ENCODE peak calls at places on chromosomes 1 and 21, in nine cellular contexts. S, L, X, T, Q, Z, O, W and D are unnamed samples.

GRCh38 chr1:168091720-168092119 is 45.0 kb downstream of the GPR161 start:
- DNase-seq in S (no peak), L (no peak), X (no peak), T (no peak), Q (no peak), Z (no peak), O (no peak), W (no peak), D (no peak)

GRCh38 chr1:169941982-169942830 is 48.5 kb upstream of the SCYL3 start:
- DNase-seq in S (no peak), L (no peak), X (no peak), T (no peak), Q (no peak), Z (no peak), O (no peak), W (no peak), D (no peak)

GRCh38 chr21:37787456-37787855 is 128.8 kb downstream of the KCNJ6 start:
- DNase-seq in S (no peak), L (no peak), X (peak), T (no peak), Q (no peak), Z (no peak), O (no peak), W (no peak), D (no peak)

GRCh38 chr1:67559222-67559700 is 125.7 kb upstream of the GADD45A start:
- DNase-seq in S (peak), L (peak), X (no peak), T (no peak), Q (peak), Z (no peak), O (no peak), W (peak), D (no peak)

GRCh38 chr1:40530735-40531380 is 579 bp upstream of the ZNF684 start:
- DNase-seq in S (peak), L (no peak), X (peak), T (no peak), Q (no peak), Z (peak), O (no peak), W (no peak), D (no peak)

GRCh38 chr1:203268901-203269653 is 36.2 kb upstream of the BTG2 start:
- DNase-seq in S (peak), L (peak), X (peak), T (no peak), Q (no peak), Z (no peak), O (peak), W (peak), D (no peak)

GRCh38 chr1:61741682-61742619 is at the start of gene PATJ:
- DNase-seq in S (peak), L (peak), X (peak), T (peak), Q (peak), Z (peak), O (peak), W (peak), D (peak)

GRCh38 chr1:99766378-99766800 is at the start of gene FRRS1:
- DNase-seq in S (peak), L (peak), X (peak), T (peak), Q (peak), Z (peak), O (peak), W (peak), D (no peak)

GRCh38 chr1:16218014-16218673 is 5.7 kb upstream of the ARHGEF19 start:
- DNase-seq in S (no peak), L (no peak), X (no peak), T (no peak), Q (no peak), Z (no peak), O (no peak), W (no peak), D (no peak)

GRCh38 chr1:31753623-31754349 is 10.4 kb downstream of the ADGRB2 start:
- DNase-seq in S (no peak), L (no peak), X (peak), T (no peak), Q (peak), Z (no peak), O (no peak), W (peak), D (no peak)

GRCh38 chr1:215083408-215083961 is 948 bp downstream of the KCNK2 start:
- DNase-seq in S (peak), L (peak), X (no peak), T (peak), Q (no peak), Z (no peak), O (peak), W (peak), D (peak)

GRCh38 chr1:153610334-153611023 is 2.5 kb downstream of the S100A16 start:
- DNase-seq in S (no peak), L (no peak), X (no peak), T (no peak), Q (no peak), Z (no peak), O (no peak), W (no peak), D (no peak)

GRCh38 chr21:39602076-39602689 is 10.6 kb upstream of the B3GALT5 start:
- DNase-seq in S (no peak), L (no peak), X (no peak), T (no peak), Q (no peak), Z (no peak), O (no peak), W (no peak), D (no peak)

GRCh38 chr1:9473032-9473792 is 66.1 kb upstream of the SLC25A33 start:
- DNase-seq in S (no peak), L (peak), X (peak), T (no peak), Q (peak), Z (no peak), O (no peak), W (peak), D (no peak)

GRCh38 chr1:175862418-175862817 is 119.0 kb upstream of the TNR start:
- DNase-seq in S (no peak), L (no peak), X (no peak), T (no peak), Q (no peak), Z (no peak), O (no peak), W (no peak), D (no peak)

GRCh38 chr1:209576392-209576791 is 7.1 kb upstream of the CAMK1G start:
- DNase-seq in S (peak), L (peak), X (no peak), T (no peak), Q (no peak), Z (no peak), O (peak), W (no peak), D (no peak)

GRCh38 chr1:20484526-20485462 is 1.2 kb downstream of the CAMK2N1 start:
- DNase-seq in S (no peak), L (peak), X (no peak), T (peak), Q (no peak), Z (no peak), O (peak), W (no peak), D (peak)

GRCh38 chr21:43867332-43867703 is 2.3 kb downstream of the AGPAT3 start:
- DNase-seq in S (peak), L (no peak), X (no peak), T (no peak), Q (no peak), Z (no peak), O (no peak), W (no peak), D (no peak)

GRCh38 chr1:234734864-234735263 is 124.9 kb upstream of the IRF2BP2 start:
- DNase-seq in S (no peak), L (peak), X (no peak), T (no peak), Q (no peak), Z (no peak), O (no peak), W (peak), D (no peak)

GRCh38 chr1:17594690-17595601 is 55.4 kb downstream of the ARHGEF10L start:
- DNase-seq in S (no peak), L (no peak), X (no peak), T (no peak), Q (no peak), Z (no peak), O (no peak), W (no peak), D (no peak)

GRCh38 chr21:44337941-44338895 is 972 bp downstream of the CFAP410 start:
- DNase-seq in S (peak), L (peak), X (peak), T (peak), Q (peak), Z (peak), O (peak), W (peak), D (no peak)

GRCh38 chr1:233107130-233107529 is 156.7 kb downstream of the NTPCR start:
- DNase-seq in S (no peak), L (no peak), X (no peak), T (no peak), Q (no peak), Z (no peak), O (no peak), W (no peak), D (no peak)

GRCh38 chr1:206856674-206857464 is 8.6 kb upstream of the IL20 start:
- DNase-seq in S (peak), L (peak), X (no peak), T (no peak), Q (no peak), Z (peak), O (no peak), W (no peak), D (no peak)
- TF ChIP-seq CTCF in S (peak), L (peak), X (no peak), T (peak), Q (no peak), Z (peak), O (peak), W (no peak), D (no peak)

GRCh38 chr1:41616563-41616962 is 132.1 kb upstream of the EDN2 start:
- DNase-seq in S (no peak), L (no peak), X (no peak), T (no peak), Q (no peak), Z (no peak), O (no peak), W (no peak), D (no peak)
- TF ChIP-seq CTCF in S (no peak), L (no peak), X (no peak), T (no peak), Q (no peak), Z (no peak), O (no peak), W (no peak), D (no peak)

DNA sequence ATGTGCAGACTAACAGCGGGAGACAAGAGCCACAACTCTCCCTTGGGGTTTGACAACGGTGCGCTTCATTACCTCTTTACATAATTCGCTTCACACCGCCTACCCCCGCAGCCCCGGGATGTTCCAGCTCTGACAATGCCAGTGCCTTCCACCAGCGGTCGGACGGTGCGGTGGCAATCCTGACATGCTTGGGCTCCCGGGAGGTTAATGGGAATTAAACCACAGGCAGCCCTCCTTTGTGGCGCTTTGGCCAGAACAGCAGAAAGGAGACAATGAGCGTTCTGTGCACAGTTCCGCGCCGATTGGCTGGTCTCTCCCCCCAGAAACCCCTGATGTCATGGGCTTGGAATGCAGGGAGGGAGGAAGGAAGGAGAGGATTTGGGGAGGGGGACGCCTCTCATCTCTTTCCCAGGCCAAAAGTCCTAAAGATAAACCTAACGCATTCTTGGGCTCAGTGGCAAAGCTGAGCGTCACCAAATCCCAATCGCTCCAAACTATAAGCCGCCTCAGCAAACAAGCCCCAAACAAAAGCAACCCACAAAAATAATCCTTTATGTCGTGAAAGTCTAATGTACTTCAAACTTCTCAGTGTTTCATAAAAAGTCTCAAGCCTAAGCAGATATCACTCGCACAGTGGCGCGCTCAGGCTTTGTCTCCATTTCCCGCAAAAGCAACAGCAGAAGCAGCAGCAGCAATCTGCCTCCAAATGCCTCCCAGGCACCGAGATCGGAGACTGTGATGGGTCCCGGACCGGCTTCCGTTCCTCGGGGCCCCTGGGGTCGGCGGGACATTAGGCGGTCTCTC is 1.1 kb downstream of the CNN3 start:
- DNase-seq in S (peak), L (peak), X (peak), T (peak), Q (peak), Z (peak), O (peak), W (peak), D (peak)
- TF ChIP-seq CTCF in S (no peak), L (no peak), X (no peak), T (no peak), Q (no peak), Z (no peak), O (no peak), W (no peak), D (no peak)

DNA sequence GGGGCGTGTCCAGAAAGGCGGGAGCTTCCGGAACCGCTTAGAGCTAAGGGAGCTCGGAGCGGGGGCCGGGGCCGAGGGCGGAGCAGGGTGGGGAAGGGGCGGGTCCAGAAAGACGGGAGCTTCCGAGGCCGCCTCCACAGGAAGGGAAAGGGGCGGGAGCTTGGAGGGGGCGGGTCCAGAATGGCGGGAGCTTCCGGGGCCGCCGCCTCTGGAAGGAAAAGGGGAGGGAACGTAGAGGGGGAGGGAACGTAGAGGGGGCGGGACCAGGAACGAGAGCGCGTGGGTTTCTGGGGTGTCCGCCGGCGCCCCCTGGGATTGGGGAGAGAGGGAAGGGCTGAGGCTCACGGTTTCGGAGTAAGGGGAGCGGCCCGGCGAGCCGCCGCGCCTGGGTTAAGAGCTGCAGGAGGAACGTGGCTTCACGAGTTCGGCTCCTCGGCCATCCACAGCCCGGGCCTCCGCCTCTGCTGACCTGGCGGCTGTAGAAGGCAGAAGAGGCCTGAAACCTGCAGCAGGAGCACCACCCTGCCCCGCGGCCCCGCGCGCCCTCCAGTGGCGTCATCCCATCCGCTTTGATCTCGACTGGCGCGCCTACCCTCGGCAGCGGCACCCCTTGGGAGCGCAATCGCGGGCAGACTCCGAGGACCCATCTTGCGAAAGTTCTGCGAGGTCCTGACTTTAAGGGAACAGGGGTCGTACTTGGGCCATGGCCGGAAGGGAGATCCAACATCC is 22.9 kb upstream of the HPDL start:
- DNase-seq in S (peak), L (peak), X (peak), T (peak), Q (peak), Z (peak), O (peak), W (peak), D (peak)
- TF ChIP-seq CTCF in S (peak), L (peak), X (peak), T (peak), Q (peak), Z (peak), O (peak), W (peak), D (peak)

GRCh38 chr1:25117233-25117823 is 115.0 kb downstream of the SYF2 start:
- DNase-seq in S (peak), L (peak), X (peak), T (no peak), Q (no peak), Z (no peak), O (peak), W (no peak), D (no peak)
- TF ChIP-seq CTCF in S (peak), L (peak), X (no peak), T (peak), Q (no peak), Z (peak), O (peak), W (no peak), D (peak)

GRCh38 chr1:43073490-43074230 is 98.4 kb downstream of the EBNA1BP2 start:
- DNase-seq in S (peak), L (peak), X (peak), T (peak), Q (peak), Z (no peak), O (peak), W (peak), D (peak)
- TF ChIP-seq CTCF in S (peak), L (peak), X (peak), T (peak), Q (peak), Z (peak), O (peak), W (peak), D (peak)

DNA sequence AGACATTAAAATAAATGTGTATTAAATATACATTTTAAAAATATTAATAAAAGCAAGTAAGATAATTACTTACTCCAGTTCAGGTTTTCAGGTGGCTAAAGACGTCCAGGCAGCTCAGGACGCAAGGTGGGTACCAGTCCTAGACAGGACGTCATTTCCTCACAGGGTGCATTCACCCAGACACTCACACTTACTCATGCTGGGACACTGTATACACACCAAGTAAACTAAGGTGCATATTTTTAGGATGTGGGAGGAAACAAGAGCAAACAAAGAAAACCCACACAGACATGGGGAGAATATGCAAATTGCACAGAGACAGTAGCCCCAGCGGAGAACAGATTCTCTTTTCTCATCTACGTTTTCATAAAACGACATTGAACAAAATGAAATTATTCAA is 457.9 kb downstream of the BRINP3 start:
- DNase-seq in S (no peak), L (no peak), X (no peak), T (no peak), Q (no peak), Z (no peak), O (no peak), W (no peak), D (no peak)
- TF ChIP-seq CTCF in S (no peak), L (no peak), X (no peak), T (no peak), Q (no peak), Z (no peak), O (no peak), W (no peak), D (no peak)

GRCh38 chr1:165873481-165873880 is 46.1 kb downstream of the UCK2 start:
- DNase-seq in S (no peak), L (no peak), X (no peak), T (no peak), Q (no peak), Z (no peak), O (no peak), W (no peak), D (no peak)
- TF ChIP-seq CTCF in S (no peak), L (no peak), X (no peak), T (no peak), Q (no peak), Z (no peak), O (no peak), W (no peak), D (no peak)

DNA sequence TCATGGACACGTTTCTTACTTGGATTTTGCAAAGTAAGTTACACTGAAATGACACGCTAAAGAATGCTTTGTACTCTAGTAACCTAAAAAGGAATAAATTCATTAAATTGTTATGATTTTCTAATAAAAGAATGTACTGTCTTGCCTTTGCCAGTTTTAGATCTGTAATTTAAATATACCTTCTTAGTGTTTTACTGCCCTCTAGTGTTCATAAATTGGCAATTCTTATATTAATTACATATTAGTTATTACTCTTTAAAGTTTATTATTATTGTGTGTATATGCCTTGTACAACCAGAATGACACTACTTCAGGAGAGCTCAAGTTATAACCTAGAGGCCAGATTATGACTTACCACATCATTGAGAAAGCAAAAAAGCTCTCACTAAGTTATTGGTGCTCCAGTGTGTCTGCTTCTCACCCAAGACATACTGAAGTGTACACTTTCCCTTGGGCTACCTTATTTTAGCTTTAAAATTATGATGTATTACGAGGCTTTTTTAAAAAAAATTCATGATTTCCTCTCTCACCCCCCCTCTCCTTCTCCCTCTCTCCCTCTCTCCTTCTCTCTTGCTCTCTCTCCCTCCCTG is 169.9 kb downstream of the HS2ST1 start:
- DNase-seq in S (peak), L (no peak), X (peak), T (no peak), Q (no peak), Z (no peak), O (peak), W (no peak), D (no peak)
- TF ChIP-seq CTCF in S (no peak), L (peak), X (peak), T (peak), Q (peak), Z (no peak), O (peak), W (peak), D (peak)